ENCODE peak calls at places on chromosomes 7 and 10, in four cellular contexts. W, V, M and Q are unnamed samples.

GRCh38 chr10:45500304-45500703 is 126.3 kb downstream of the ALOX5 start:
- DNase-seq in W (no peak), V (no peak), M (no peak), Q (no peak)

GRCh38 chr10:83545901-83546391 is 593.4 kb upstream of the GHITM start:
- DNase-seq in W (no peak), V (no peak), M (peak; percentile 80), Q (no peak)

GRCh38 chr10:10967029-10967428 is 50.6 kb upstream of the CELF2 start:
- DNase-seq in W (no peak), V (no peak), M (no peak), Q (no peak)

GRCh38 chr7:139808401-139808800 is 20.7 kb upstream of the TBXAS1 start:
- DNase-seq in W (no peak), V (no peak), M (no peak), Q (no peak)

GRCh38 chr10:3290550-3290949 is 118.0 kb upstream of the PITRM1 start:
- DNase-seq in W (no peak), V (no peak), M (no peak), Q (no peak)

GRCh38 chr7:137282043-137282442 is 61.5 kb downstream of the PTN start:
- DNase-seq in W (no peak), V (no peak), M (no peak), Q (no peak)

GRCh38 chr7:151167197-151167911 is at the start of gene GBX1:
- DNase-seq in W (peak; percentile 20), V (peak; percentile 24), M (peak; percentile 25), Q (no peak)

GRCh38 chr7:29285861-29286260 is 91.3 kb downstream of the CHN2 start:
- DNase-seq in W (no peak), V (no peak), M (no peak), Q (no peak)

GRCh38 chr7:45456747-45457146 is 117.4 kb upstream of the ADCY1 start:
- DNase-seq in W (no peak), V (no peak), M (peak; percentile 93), Q (no peak)

GRCh38 chr10:22321156-22321711 is 335 bp downstream of the BMI1 start:
- DNase-seq in W (peak; percentile 61), V (no peak), M (peak; percentile 72), Q (peak; percentile 60)

GRCh38 chr10:124164252-124164651 is 70.9 kb upstream of the CHST15 start:
- DNase-seq in W (no peak), V (no peak), M (peak; percentile 39), Q (no peak)

GRCh38 chr10:126588024-126588423 is 82.5 kb downstream of the C10orf90 start:
- DNase-seq in W (no peak), V (no peak), M (no peak), Q (no peak)

GRCh38 chr7:66359656-66360211 is 154.6 kb downstream of the TPST1 start:
- DNase-seq in W (no peak), V (no peak), M (no peak), Q (no peak)

GRCh38 chr7:46215987-46216567 is 295.0 kb upstream of the IGFBP3 start:
- DNase-seq in W (no peak), V (no peak), M (peak; percentile 17), Q (no peak)

GRCh38 chr10:73359492-73359891 is 828 bp upstream of the CFAP70 start:
- DNase-seq in W (no peak), V (no peak), M (peak; percentile 8), Q (no peak)

GRCh38 chr10:102648889-102649752 is 4.8 kb downstream of the TRIM8 start:
- DNase-seq in W (peak; percentile 59), V (no peak), M (no peak), Q (peak; percentile 54)

GRCh38 chr10:51659344-51659743 is 40.1 kb downstream of the CSTF2T start:
- DNase-seq in W (no peak), V (no peak), M (no peak), Q (no peak)

GRCh38 chr7:289756-290553 is at the start of gene FOXL3:
- DNase-seq in W (peak; percentile 3), V (no peak), M (no peak), Q (no peak)

GRCh38 chr10:285216-285967 is 150.1 kb downstream of the ZMYND11 start:
- DNase-seq in W (no peak), V (no peak), M (no peak), Q (no peak)

GRCh38 chr7:145848691-145849090 is 267.9 kb upstream of the CNTNAP2 start:
- DNase-seq in W (no peak), V (no peak), M (no peak), Q (no peak)

GRCh38 chr7:74231232-74231590 is 21.4 kb downstream of the LAT2 start:
- DNase-seq in W (no peak), V (no peak), M (no peak), Q (no peak)

GRCh38 chr10:26987851-26988250 is 112.4 kb downstream of the ANKRD26 start:
- DNase-seq in W (no peak), V (no peak), M (no peak), Q (no peak)

GRCh38 chr7:22579961-22580360 is 80.0 kb upstream of the STEAP1B start:
- DNase-seq in W (no peak), V (no peak), M (no peak), Q (no peak)

GRCh38 chr7:128937647-128938523 is at the start of gene IRF5:
- DNase-seq in W (no peak), V (peak; percentile 37), M (no peak), Q (no peak)

GRCh38 chr7:5679741-5680473 is 101.6 kb downstream of the RNF216 start:
- DNase-seq in W (no peak), V (no peak), M (peak; percentile 18), Q (no peak)

GRCh38 chr10:102243304-102243703 is 2.0 kb upstream of the PITX3 start:
- DNase-seq in W (no peak), V (peak; percentile 68), M (peak; percentile 74), Q (no peak)

GRCh38 chr10:86642499-86642898 is 11.8 kb upstream of the OPN4 start:
- DNase-seq in W (no peak), V (no peak), M (peak; percentile 51), Q (no peak)

GRCh38 chr7:100169147-100169850 is 882 bp upstream of the GAL3ST4 start:
- DNase-seq in W (peak; percentile 29), V (no peak), M (no peak), Q (no peak)

GRCh38 chr10:71740069-71740468 is 20.5 kb upstream of the C10orf105 start:
- DNase-seq in W (no peak), V (no peak), M (peak; percentile 46), Q (no peak)

GRCh38 chr10:97059006-97059871 is 126.5 kb downstream of the SLIT1 start:
- DNase-seq in W (no peak), V (no peak), M (no peak), Q (peak; percentile 28)